ENCODE peak calls at places on chromosomes 7 and 10, in seven cellular contexts. G is NB4, R is A549, B is body of pancreas, L is stomach, T is vagina, M is heart left ventricle. K is an unnamed sample.

GRCh38 chr10:86079088-86079487 is 287.5 kb downstream of the GRID1 start:
- DNase-seq in B (no peak), M (no peak), T (peak), G (no peak), L (peak), R (no peak), K (no peak)

GRCh38 chr7:1859266-1860035 is 189.4 kb downstream of the ELFN1 start:
- DNase-seq in R (no peak), G (no peak), B (no peak), M (peak), L (no peak), T (no peak), K (no peak)

GRCh38 chr7:13979671-13980438 is 9.6 kb downstream of the ETV1 start:
- DNase-seq in R (no peak), L (no peak), M (no peak), B (no peak), G (no peak), T (no peak), K (no peak)

GRCh38 chr10:69721690-69722310 is 79.9 kb upstream of the COL13A1 start:
- DNase-seq in R (no peak), T (no peak), B (no peak), G (no peak), L (no peak), M (peak), K (no peak)

GRCh38 chr10:88702848-88703597 is 3.0 kb upstream of the LIPK start:
- DNase-seq in R (peak), L (peak), G (no peak), T (no peak), M (no peak), B (peak), K (no peak)

GRCh38 chr7:93055543-93056107 is 62.2 kb downstream of the SAMD9 start:
- DNase-seq in B (no peak), G (peak), L (no peak), R (peak), T (no peak), M (no peak), K (no peak)

GRCh38 chr10:14698487-14699170 is 76.1 kb downstream of the FAM107B start:
- DNase-seq in B (no peak), T (no peak), R (no peak), G (no peak), L (no peak), M (no peak), K (peak)

GRCh38 chr7:143463556-143463955 is 14.1 kb upstream of the TAS2R41 start:
- DNase-seq in T (no peak), B (no peak), R (no peak), G (peak), L (no peak), M (no peak), K (no peak)

GRCh38 chr7:2224491-2224928 is 8.2 kb downstream of the MAD1L1 start:
- DNase-seq in B (no peak), G (no peak), M (no peak), L (no peak), R (no peak), T (no peak), K (no peak)

GRCh38 chr10:13450078-13450477 is 78.7 kb downstream of the BEND7 start:
- DNase-seq in R (no peak), T (no peak), M (no peak), G (peak), L (no peak), B (no peak), K (no peak)

GRCh38 chr7:101012931-101013330 is 7.0 kb upstream of the MUC17 start:
- DNase-seq in G (no peak), L (no peak), M (no peak), T (no peak), R (no peak), B (no peak), K (no peak)

GRCh38 chr10:43203491-43204393 is 63.1 kb downstream of the RASGEF1A start:
- DNase-seq in T (peak), G (peak), R (no peak), M (peak), L (peak), B (peak), K (peak)

GRCh38 chr10:72340510-72340895 is 14.2 kb downstream of the DNAJB12 start:
- DNase-seq in T (no peak), B (peak), G (peak), L (peak), M (peak), R (peak), K (peak)

GRCh38 chr10:21715531-21716195 is 181.6 kb downstream of the MLLT10 start:
- DNase-seq in B (no peak), R (no peak), T (no peak), G (no peak), M (no peak), L (no peak), K (no peak)

GRCh38 chr10:15455456-15455855 is 84.4 kb upstream of the FAM171A1 start:
- DNase-seq in L (no peak), T (no peak), G (no peak), M (no peak), R (no peak), B (no peak), K (no peak)

GRCh38 chr7:31935115-31935514 is 135.1 kb downstream of the PDE1C start:
- DNase-seq in G (no peak), L (no peak), R (no peak), T (no peak), B (no peak), M (no peak), K (no peak)

GRCh38 chr7:137331378-137331777 is 12.2 kb downstream of the PTN start:
- DNase-seq in G (no peak), T (no peak), R (no peak), B (no peak), L (no peak), M (no peak), K (no peak)

GRCh38 chr10:100625821-100626220 is 90.1 kb downstream of the HIF1AN start:
- DNase-seq in M (no peak), R (no peak), B (no peak), G (no peak), L (no peak), T (no peak), K (no peak)

GRCh38 chr7:157668884-157669767 is 332.3 kb downstream of the DNAJB6 start:
- DNase-seq in L (no peak), M (no peak), R (no peak), B (no peak), G (peak), T (no peak), K (no peak)

GRCh38 chr10:49737474-49738201 is 24.5 kb downstream of the OGDHL start:
- DNase-seq in T (no peak), L (peak), B (no peak), R (no peak), G (no peak), M (peak), K (no peak)

GRCh38 chr10:124719213-124719851 is 24.8 kb downstream of the FAM53B start:
- DNase-seq in M (peak), R (no peak), G (peak), B (no peak), T (no peak), L (peak), K (peak)

GRCh38 chr7:3159039-3159438 is 115.4 kb upstream of the CARD11 start:
- DNase-seq in M (no peak), G (no peak), T (no peak), L (no peak), B (no peak), R (no peak), K (no peak)

GRCh38 chr7:74256446-74257408 is 2.5 kb upstream of the RFC2 start:
- DNase-seq in M (peak), R (no peak), B (no peak), T (no peak), G (peak), L (no peak), K (peak)

GRCh38 chr7:142882338-142882678 is 3.2 kb downstream of the TRPV6 start:
- DNase-seq in G (no peak), B (no peak), M (no peak), T (no peak), R (no peak), L (no peak), K (no peak)

GRCh38 chr10:120833222-120833928 is 17.8 kb upstream of the WDR11 start:
- DNase-seq in G (no peak), T (no peak), B (no peak), M (no peak), L (no peak), R (no peak), K (no peak)

GRCh38 chr7:106006906-106007305 is 43.8 kb downstream of the CDHR3 start:
- DNase-seq in M (no peak), T (no peak), R (no peak), B (no peak), L (no peak), G (no peak), K (no peak)

GRCh38 chr7:28705350-28705749 is 252.8 kb downstream of the TRIL start:
- DNase-seq in B (no peak), L (no peak), R (no peak), G (no peak), M (no peak), T (no peak), K (no peak)

GRCh38 chr10:133336131-133337078 is at the start of gene CALY:
- DNase-seq in B (no peak), R (peak), M (peak), G (no peak), L (peak), T (no peak), K (no peak)

GRCh38 chr7:24967696-24968095 is 12.3 kb downstream of the OSBPL3 start:
- DNase-seq in B (no peak), L (no peak), T (no peak), R (no peak), G (no peak), M (no peak), K (no peak)

GRCh38 chr7:8232999-8233847 is 28.7 kb downstream of the ICA1 start:
- DNase-seq in B (no peak), L (no peak), R (no peak), M (peak), T (no peak), G (no peak), K (no peak)

GRCh38 chr7:131010714-131011436 is 276.9 kb upstream of the KLF14 start:
- DNase-seq in G (peak), B (no peak), L (no peak), R (no peak), T (no peak), M (no peak), K (no peak)

GRCh38 chr7:131011976-131012375 is 278.0 kb upstream of the KLF14 start:
- DNase-seq in L (no peak), M (no peak), G (peak), B (no peak), T (no peak), R (peak), K (no peak)

GRCh38 chr7:131013716-131014115 is 279.7 kb upstream of the KLF14 start:
- DNase-seq in T (no peak), M (no peak), L (no peak), B (no peak), G (no peak), R (no peak), K (no peak)

GRCh38 chr7:131011437-131011752 is 277.4 kb upstream of the KLF14 start:
- DNase-seq in B (no peak), G (no peak), L (no peak), T (no peak), R (no peak), M (no peak), K (no peak)

DNA sequence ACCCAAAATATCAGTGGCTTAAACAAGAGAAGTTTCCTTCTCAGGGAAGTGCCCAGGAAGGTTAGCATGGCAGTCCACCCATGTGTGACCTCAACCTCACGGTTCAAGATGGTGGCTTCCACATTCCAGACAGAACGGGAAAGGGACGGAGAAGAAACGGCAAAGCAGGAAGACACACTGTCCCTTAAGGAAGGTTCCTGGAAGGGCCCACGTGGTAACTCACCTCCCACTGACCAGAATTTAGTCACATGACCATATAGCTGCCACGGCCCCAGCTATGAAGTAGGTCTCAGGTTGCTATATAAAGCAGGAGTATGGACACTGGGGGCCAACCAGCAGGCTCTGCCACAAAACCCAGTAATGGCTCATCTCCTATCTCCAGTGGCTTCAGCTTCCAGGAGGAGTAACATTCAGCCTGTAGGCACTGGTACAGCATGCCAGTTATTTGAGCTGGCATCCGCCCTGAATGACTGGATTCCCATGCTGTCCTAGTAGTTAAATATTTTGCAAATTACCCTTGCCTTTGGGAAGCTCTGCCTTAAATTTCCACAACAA is 278.5 kb upstream of the KLF14 start:
- DNase-seq in L (no peak), G (no peak), B (no peak), T (no peak), R (no peak), M (no peak), K (no peak)
- TF ChIP-seq POLR2A in L (no peak), G (no peak), B (no peak), T (no peak), R (no peak), M (no peak), K (no peak)

GRCh38 chr7:94087664-94088352 is 83.7 kb upstream of the BET1 start:
- DNase-seq in L (peak), B (peak), R (peak), G (peak), T (no peak), M (no peak), K (peak)
- TF ChIP-seq CTCF in L (no peak), B (peak), R (peak), G (peak), T (peak), M (peak), K (peak)

DNA sequence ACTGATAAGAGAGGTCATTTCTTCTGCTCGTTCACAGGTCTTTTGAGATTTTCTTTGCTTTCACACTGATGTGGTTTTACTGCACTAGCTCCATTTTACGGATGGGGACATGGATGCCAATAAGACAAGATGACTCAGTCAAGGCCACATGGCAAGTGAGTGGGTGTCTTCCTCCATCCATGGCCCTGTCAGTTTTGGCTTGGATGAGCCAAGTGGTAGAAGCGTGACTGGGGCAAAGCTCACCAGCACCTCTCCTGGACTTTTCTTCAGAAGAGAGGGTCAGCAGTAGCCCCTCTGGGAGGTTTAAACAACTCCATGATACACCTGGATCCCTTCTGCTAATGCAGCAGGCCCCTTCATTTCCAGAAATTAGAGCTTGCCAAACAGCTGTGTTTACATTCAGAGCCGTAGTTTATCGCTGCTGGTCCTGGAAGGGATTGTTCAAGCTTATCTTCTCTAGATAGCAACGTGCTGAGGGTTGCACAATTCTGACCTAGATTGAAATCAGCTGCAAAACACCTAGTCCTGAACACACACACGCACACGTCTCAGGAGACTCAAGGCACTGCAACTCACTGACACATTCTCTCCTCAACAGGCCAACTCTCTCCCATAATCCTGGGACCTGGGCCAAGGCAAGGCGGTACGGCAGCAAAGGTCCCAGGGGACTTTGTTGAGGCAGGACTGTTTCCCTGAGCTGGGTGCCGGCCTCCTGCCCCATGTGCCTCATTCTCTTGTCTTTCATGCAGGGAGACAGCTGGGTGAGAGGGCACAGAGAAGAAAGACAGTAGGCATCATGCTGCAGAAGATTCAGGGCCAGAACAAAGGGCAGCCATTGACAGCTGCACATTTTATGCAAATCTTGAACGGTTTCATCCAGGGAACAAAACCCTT is 14.2 kb upstream of the PDCD4 start:
- DNase-seq in M (peak), B (peak), R (no peak), T (peak), G (peak), L (peak), K (peak)
- TF ChIP-seq POLR2A in M (no peak), B (peak), R (no peak), T (no peak), G (no peak), L (no peak), K (peak)

GRCh38 chr7:41581041-41581440 is 121.8 kb downstream of the INHBA start:
- DNase-seq in R (no peak), B (no peak), T (no peak), M (no peak), L (no peak), G (no peak), K (no peak)
- TF ChIP-seq CTCF in R (no peak), B (no peak), T (no peak), M (no peak), L (no peak), G (no peak), K (no peak)

GRCh38 chr10:115772606-115773005 is 500.4 kb downstream of the GFRA1 start:
- DNase-seq in B (no peak), R (peak), M (no peak), G (no peak), L (no peak), T (no peak), K (no peak)
- TF ChIP-seq POLR2A in B (no peak), R (no peak), M (no peak), G (no peak), L (no peak), T (no peak), K (no peak)

K was measured in adrenal gland.